ENCODE peak calls at places on chromosomes 11 and 22, in ten cellular contexts. L is sigmoid colon, R is GM13976, M is endothelial cell, P is heart right ventricle, G is progenitor cell of endocrine pancreas, Q is GM23338, S is spleen, H is body of pancreas, X is kidney. J is an unnamed sample.

GRCh38 chr11:45671246-45672171 is 6.1 kb upstream of the CHST1 start:
- DNase-seq in L (peak), R (no peak), M (no peak), P (no peak), G (no peak), Q (peak), S (no peak), H (peak), X (peak), J (no peak)

GRCh38 chr11:70820311-70820710 is 422.0 kb downstream of the CTTN start:
- DNase-seq in L (no peak), R (no peak), M (no peak), P (no peak), G (no peak), Q (no peak), S (no peak), H (no peak), X (no peak), J (no peak)

GRCh38 chr11:8531312-8531711 is 62.7 kb downstream of the STK33 start:
- DNase-seq in L (no peak), R (no peak), M (no peak), P (peak), G (no peak), Q (peak), S (no peak), H (no peak), X (no peak), J (no peak)

GRCh38 chr11:11931461-11932055 is 76.9 kb downstream of the DKK3 start:
- DNase-seq in L (no peak), R (no peak), M (no peak), P (peak), G (no peak), Q (peak), S (no peak), H (no peak), X (no peak), J (peak)

GRCh38 chr22:40238425-40239344 is 61.0 kb downstream of the TNRC6B start:
- DNase-seq in L (no peak), R (no peak), M (no peak), P (no peak), G (no peak), Q (peak), S (no peak), H (no peak), X (no peak), J (no peak)

GRCh38 chr11:11659567-11660341 is 37.9 kb upstream of the GALNT18 start:
- DNase-seq in L (no peak), R (no peak), M (no peak), P (no peak), G (no peak), Q (peak), S (no peak), H (no peak), X (no peak), J (no peak)

GRCh38 chr11:35304393-35304790 is 115.0 kb downstream of the SLC1A2 start:
- DNase-seq in L (no peak), R (peak), M (no peak), P (no peak), G (no peak), Q (no peak), S (no peak), H (no peak), X (no peak), J (peak)

GRCh38 chr22:42683599-42684283 is 34.5 kb upstream of the CYB5R3 start:
- DNase-seq in L (peak), R (peak), M (no peak), P (peak), G (no peak), Q (no peak), S (no peak), H (no peak), X (peak), J (no peak)

GRCh38 chr22:49449811-49450386 is 377.8 kb downstream of the BRD1 start:
- DNase-seq in L (no peak), R (no peak), M (no peak), P (no peak), G (no peak), Q (no peak), S (no peak), H (no peak), X (no peak), J (no peak)

GRCh38 chr11:44309483-44310197 is at the start of gene ALX4:
- DNase-seq in L (no peak), R (peak), M (no peak), P (peak), G (no peak), Q (peak), S (no peak), H (peak), X (no peak), J (peak)

GRCh38 chr22:26124991-26125725 is 44.1 kb upstream of the SEZ6L start:
- DNase-seq in L (no peak), R (no peak), M (no peak), P (no peak), G (no peak), Q (no peak), S (no peak), H (no peak), X (no peak), J (no peak)

GRCh38 chr11:10022764-10023163 is 271.3 kb downstream of the SBF2 start:
- DNase-seq in L (no peak), R (no peak), M (no peak), P (no peak), G (no peak), Q (no peak), S (no peak), H (no peak), X (no peak), J (no peak)

GRCh38 chr22:45891996-45892621 is 84.9 kb downstream of the WNT7B start:
- DNase-seq in L (no peak), R (no peak), M (no peak), P (no peak), G (no peak), Q (no peak), S (peak), H (no peak), X (peak), J (no peak)

GRCh38 chr11:65427691-65428577 is 5.3 kb downstream of the NEAT1 start:
- DNase-seq in L (peak), R (no peak), M (no peak), P (no peak), G (no peak), Q (no peak), S (peak), H (peak), X (peak), J (peak)

GRCh38 chr11:1694064-1694845 is 2.7 kb upstream of the KRTAP5-6 start:
- DNase-seq in L (peak), R (peak), M (peak), P (peak), G (peak), Q (peak), S (peak), H (peak), X (peak), J (peak)

GRCh38 chr11:82930734-82931133 is 29.2 kb downstream of the DDIAS start:
- DNase-seq in L (no peak), R (no peak), M (no peak), P (no peak), G (no peak), Q (no peak), S (no peak), H (no peak), X (no peak), J (no peak)

GRCh38 chr11:75673977-75674582 is 5.2 kb upstream of the MAP6 start:
- DNase-seq in L (no peak), R (no peak), M (no peak), P (no peak), G (no peak), Q (peak), S (no peak), H (no peak), X (no peak), J (peak)

GRCh38 chr11:47184711-47185304 is 1.4 kb downstream of the PACSIN3 start:
- DNase-seq in L (peak), R (no peak), M (no peak), P (no peak), G (no peak), Q (peak), S (no peak), H (peak), X (no peak), J (no peak)

GRCh38 chr11:84249344-84250135 is 963.4 kb upstream of the CCDC90B start:
- DNase-seq in L (no peak), R (no peak), M (no peak), P (no peak), G (no peak), Q (no peak), S (no peak), H (no peak), X (no peak), J (no peak)

GRCh38 chr22:49481651-49482399 is 345.8 kb downstream of the BRD1 start:
- DNase-seq in L (no peak), R (no peak), M (no peak), P (no peak), G (no peak), Q (no peak), S (no peak), H (no peak), X (no peak), J (no peak)

GRCh38 chr11:8242480-8243280 is 21.0 kb downstream of the LMO1 start:
- DNase-seq in L (no peak), R (no peak), M (no peak), P (no peak), G (no peak), Q (peak), S (no peak), H (no peak), X (no peak), J (no peak)

GRCh38 chr11:101401245-101401644 is 182.6 kb downstream of the TRPC6 start:
- DNase-seq in L (no peak), R (no peak), M (no peak), P (no peak), G (no peak), Q (no peak), S (no peak), H (no peak), X (no peak), J (no peak)

GRCh38 chr11:44818110-44818509 is 91.3 kb downstream of the TSPAN18 start:
- DNase-seq in L (no peak), R (no peak), M (peak), P (peak), G (no peak), Q (no peak), S (peak), H (no peak), X (no peak), J (no peak)

GRCh38 chr22:45235101-45235777 is 5.5 kb downstream of the KIAA0930 start:
- DNase-seq in L (no peak), R (peak), M (no peak), P (peak), G (no peak), Q (no peak), S (peak), H (no peak), X (no peak), J (peak)

GRCh38 chr11:126113963-126114362 is 51.3 kb upstream of the CDON start:
- DNase-seq in L (peak), R (no peak), M (no peak), P (no peak), G (no peak), Q (no peak), S (peak), H (no peak), X (no peak), J (no peak)

GRCh38 chr11:126358763-126359160 is 3.3 kb downstream of the ST3GAL4 start:
- DNase-seq in L (peak), R (peak), M (no peak), P (no peak), G (no peak), Q (no peak), S (peak), H (no peak), X (no peak), J (no peak)

GRCh38 chr22:19109198-19110063 is 12.8 kb downstream of the DGCR2 start:
- DNase-seq in L (no peak), R (peak), M (no peak), P (no peak), G (no peak), Q (no peak), S (no peak), H (peak), X (no peak), J (peak)

GRCh38 chr11:95524328-95525036 is 265.1 kb downstream of the FAM76B start:
- DNase-seq in L (no peak), R (no peak), M (no peak), P (no peak), G (no peak), Q (no peak), S (no peak), H (no peak), X (no peak), J (no peak)

GRCh38 chr11:78731008-78731407 is 156.3 kb upstream of the NARS2 start:
- DNase-seq in L (no peak), R (no peak), M (no peak), P (no peak), G (no peak), Q (no peak), S (no peak), H (no peak), X (no peak), J (no peak)

GRCh38 chr11:74460481-74461154 is 6.7 kb downstream of the KCNE3 start:
- DNase-seq in L (no peak), R (no peak), M (no peak), P (no peak), G (no peak), Q (peak), S (no peak), H (no peak), X (no peak), J (no peak)

GRCh38 chr11:65575568-65576231 is at the start of gene EHBP1L1:
- DNase-seq in L (peak), R (peak), M (peak), P (peak), G (no peak), Q (peak), S (peak), H (peak), X (peak), J (peak)

GRCh38 chr11:9061807-9062206 is 29.6 kb downstream of the SCUBE2 start:
- DNase-seq in L (no peak), R (no peak), M (no peak), P (no peak), G (no peak), Q (no peak), S (no peak), H (no peak), X (no peak), J (no peak)

GRCh38 chr11:100528872-100529416 is 158.1 kb upstream of the ARHGAP42 start:
- DNase-seq in L (no peak), R (no peak), M (no peak), P (no peak), G (no peak), Q (no peak), S (no peak), H (no peak), X (no peak), J (no peak)

GRCh38 chr11:41459602-41460405 is at the start of gene LRRC4C:
- DNase-seq in L (no peak), R (no peak), M (no peak), P (no peak), G (no peak), Q (peak), S (no peak), H (no peak), X (no peak), J (no peak)

GRCh38 chr11:61598886-61599868 is 18.3 kb upstream of the SYT7 start:
- DNase-seq in L (peak), R (no peak), M (no peak), P (peak), G (no peak), Q (peak), S (no peak), H (no peak), X (no peak), J (no peak)

GRCh38 chr11:21321530-21321929 is 652.1 kb downstream of the NELL1 start:
- DNase-seq in L (no peak), R (no peak), M (no peak), P (no peak), G (no peak), Q (no peak), S (no peak), H (no peak), X (no peak), J (no peak)

GRCh38 chr11:21323617-21324016 is 654.2 kb downstream of the NELL1 start:
- DNase-seq in L (no peak), R (no peak), M (no peak), P (no peak), G (no peak), Q (peak), S (no peak), H (no peak), X (no peak), J (no peak)
- TF ChIP-seq CTCF in L (no peak), R (no peak), M (no peak), P (no peak), G (no peak), Q (peak), S (no peak), H (no peak), X (no peak), J (no peak)

DNA sequence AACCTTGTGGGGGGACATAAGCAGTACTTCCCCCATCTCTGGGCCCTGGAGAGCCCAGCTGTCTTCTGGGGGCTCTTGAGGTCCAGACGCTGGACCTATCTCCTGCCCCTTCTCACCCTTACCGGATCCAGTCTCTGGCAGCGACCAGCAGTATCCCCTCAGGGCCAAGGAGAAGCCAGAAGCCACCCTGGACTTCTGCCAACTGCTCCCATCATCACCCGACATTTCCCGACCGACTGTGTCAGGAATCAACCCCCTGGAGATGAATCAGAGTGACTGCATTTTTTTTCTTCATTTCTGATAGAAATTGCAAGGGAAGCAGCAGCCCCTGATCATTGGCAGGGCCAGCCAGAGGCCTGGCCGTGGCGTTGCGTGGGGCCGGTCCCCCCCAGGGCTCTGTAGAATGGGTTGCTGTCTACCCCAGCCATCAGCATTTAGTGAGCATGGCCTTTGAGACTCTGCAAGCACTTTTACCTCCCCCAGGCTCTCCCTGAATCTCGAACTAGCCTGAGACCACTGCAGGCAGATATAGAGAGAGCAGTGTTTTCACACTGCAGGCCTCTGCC is 5.2 kb upstream of the LIF start:
- DNase-seq in L (no peak), R (no peak), M (no peak), P (peak), G (no peak), Q (no peak), S (no peak), H (no peak), X (no peak), J (no peak)
- TF ChIP-seq CTCF in L (no peak), R (no peak), M (no peak), P (no peak), G (no peak), Q (no peak), S (no peak), H (no peak), X (no peak), J (no peak)

DNA sequence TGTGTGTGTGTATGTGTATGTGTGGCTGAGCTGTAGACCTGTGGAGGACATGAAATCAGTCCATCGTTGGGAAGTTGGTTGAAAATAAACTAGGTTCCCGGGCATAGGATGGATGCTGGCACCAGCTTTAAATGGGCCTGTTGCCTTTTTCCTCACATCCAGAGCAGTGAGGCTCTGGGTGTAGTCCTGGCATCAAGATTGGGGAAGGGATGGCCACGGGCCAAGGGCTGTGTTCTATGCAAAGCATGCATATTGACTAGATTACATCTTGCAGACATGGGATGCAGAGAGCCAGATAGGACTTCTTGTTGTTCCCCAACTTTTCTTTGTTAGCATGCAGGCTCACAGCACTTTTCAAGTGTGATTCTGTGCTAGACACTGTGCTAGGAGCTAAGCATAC is 302.0 kb upstream of the NCAM1 start:
- DNase-seq in L (no peak), R (no peak), M (no peak), P (no peak), G (no peak), Q (no peak), S (no peak), H (no peak), X (no peak), J (no peak)
- TF ChIP-seq CTCF in L (no peak), R (no peak), M (no peak), P (no peak), G (no peak), Q (no peak), S (no peak), H (no peak), X (no peak), J (no peak)

DNA sequence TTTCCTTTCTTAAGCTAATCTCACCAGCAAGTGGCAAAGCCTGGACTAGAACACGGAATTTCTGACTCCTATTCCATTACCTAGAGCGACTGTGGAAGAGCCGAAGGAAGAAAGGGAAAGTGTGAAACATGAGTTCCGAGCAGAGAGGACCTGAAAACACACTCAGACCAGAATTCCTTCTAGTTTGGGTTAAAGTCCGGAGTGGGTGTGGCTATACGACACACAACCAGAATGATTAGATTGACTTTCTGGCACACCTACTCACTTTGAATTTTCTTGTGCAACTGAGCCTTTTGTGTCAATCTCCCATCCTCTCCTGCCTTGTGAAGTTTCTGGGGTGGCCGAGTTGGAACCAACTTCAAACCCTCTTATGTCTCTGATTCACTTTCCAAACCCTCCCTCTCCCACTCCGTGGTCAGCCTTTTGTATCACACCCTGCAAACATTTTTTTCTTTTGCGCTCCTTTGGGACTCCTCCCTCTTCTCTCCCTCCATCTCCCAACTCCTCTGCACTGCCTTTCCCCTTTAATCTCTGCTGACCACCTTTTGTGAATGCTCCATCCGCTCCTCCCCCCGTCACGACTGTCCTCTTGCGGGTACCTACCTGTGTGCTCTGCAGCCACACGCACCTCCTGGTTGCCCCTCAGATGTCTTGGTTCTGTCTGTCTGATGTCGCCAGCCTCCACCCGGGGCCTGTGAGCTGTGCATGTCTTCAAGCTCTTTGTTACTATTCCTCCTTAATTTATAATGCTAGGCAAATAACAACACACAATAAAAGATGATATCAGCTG is 86.3 kb upstream of the BLID start:
- DNase-seq in L (peak), R (no peak), M (no peak), P (no peak), G (no peak), Q (peak), S (no peak), H (peak), X (no peak), J (no peak)
- TF ChIP-seq CTCF in L (no peak), R (no peak), M (no peak), P (no peak), G (no peak), Q (no peak), S (no peak), H (no peak), X (no peak), J (no peak)

DNA sequence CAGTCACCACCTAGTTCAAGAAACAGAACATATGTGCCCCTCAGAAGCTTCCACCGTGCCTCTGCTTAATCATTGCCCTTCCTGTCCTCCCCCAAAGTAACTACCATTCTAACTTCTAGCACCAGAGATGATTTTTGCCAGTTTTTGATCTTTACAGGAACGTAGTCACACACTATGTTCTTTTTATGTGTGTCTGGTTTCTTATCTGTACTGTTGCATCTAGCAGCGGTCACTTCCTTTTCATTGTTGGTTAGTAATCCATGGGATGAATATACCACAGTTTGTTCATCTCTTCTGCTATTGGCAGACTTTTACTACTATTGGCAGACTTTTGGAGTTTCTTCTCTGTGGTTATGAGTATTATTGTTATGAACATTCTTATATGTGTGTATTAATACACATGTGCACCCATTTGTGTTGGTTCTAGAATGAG is 34.6 kb downstream of the SPECC1L start:
- DNase-seq in L (no peak), R (no peak), M (no peak), P (no peak), G (no peak), Q (no peak), S (no peak), H (no peak), X (no peak), J (peak)
- TF ChIP-seq CTCF in L (no peak), R (no peak), M (no peak), P (no peak), G (no peak), Q (no peak), S (no peak), H (no peak), X (no peak), J (no peak)